ENCODE peak calls at places on chromosomes 16 and 17, in seven cellular contexts. C is Ammon's horn; Q is caudate nucleus; N is activated CD4-positive, alpha-beta T cell treated with anti-CD3 and anti-CD28 coated beads, Interleukin-2, amount 50 U/mL, for 4 hours; B is HEK293T; I is uterus; X is kidney. W is an unnamed sample.

GRCh38 chr17:2847601-2848255 is 51.5 kb downstream of the RAP1GAP2 start:
- DNase-seq in X (no peak), C (no peak), B (no peak), Q (no peak), I (no peak), N (no peak), W (no peak)

GRCh38 chr16:4375717-4376116 is 4.1 kb downstream of the VASN start:
- DNase-seq in C (no peak), N (no peak), X (no peak), Q (no peak), B (no peak), I (no peak), W (no peak)

GRCh38 chr16:70723740-70724145 is 37.9 kb upstream of the MTSS2 start:
- DNase-seq in I (no peak), X (no peak), Q (no peak), B (no peak), N (no peak), C (no peak), W (no peak)

GRCh38 chr16:60788631-60789030 is 1247.6 kb downstream of the CDH8 start:
- DNase-seq in N (no peak), B (no peak), C (no peak), Q (no peak), X (no peak), I (no peak), W (no peak)

GRCh38 chr16:69514366-69514765 is 51.4 kb upstream of the NFAT5 start:
- DNase-seq in X (no peak), I (no peak), N (no peak), C (peak; percentile 27), Q (no peak), B (no peak), W (no peak)

GRCh38 chr17:42438600-42439567 is 15.8 kb upstream of the CAVIN1 start:
- DNase-seq in N (peak; percentile 37), I (no peak), C (no peak), X (no peak), B (no peak), Q (no peak), W (no peak)

GRCh38 chr17:6523330-6523729 is 33.0 kb downstream of the PITPNM3 start:
- DNase-seq in X (peak; percentile 73), N (no peak), Q (no peak), C (no peak), B (no peak), I (no peak), W (no peak)

GRCh38 chr17:79979841-79980215 is 55.8 kb downstream of the TBC1D16 start:
- DNase-seq in Q (no peak), N (no peak), X (peak; percentile 54), C (no peak), B (no peak), I (peak; percentile 7), W (no peak)

GRCh38 chr17:29458066-29458465 is 67.9 kb downstream of the TAOK1 start:
- DNase-seq in X (no peak), N (no peak), Q (no peak), I (no peak), C (no peak), B (no peak), W (no peak)

GRCh38 chr16:84928679-84929420 is 82.5 kb downstream of the ZDHHC7 start:
- DNase-seq in X (peak; percentile 67), Q (no peak), B (no peak), N (no peak), C (no peak), I (peak; percentile 86), W (no peak)

GRCh38 chr17:82396601-82397435 is 21.3 kb upstream of the HEXD start:
- DNase-seq in B (no peak), Q (no peak), C (no peak), X (peak; percentile 49), I (no peak), N (no peak), W (no peak)

GRCh38 chr16:85151079-85151602 is 38.9 kb upstream of the CIBAR2 start:
- DNase-seq in Q (no peak), C (no peak), N (no peak), I (no peak), X (no peak), B (no peak), W (no peak)

GRCh38 chr17:68820476-68820824 is 134.7 kb downstream of the ABCA8 start:
- DNase-seq in X (no peak), I (no peak), Q (no peak), N (no peak), B (no peak), C (no peak), W (no peak)

GRCh38 chr17:75698659-75699058 is 22.6 kb upstream of the ITGB4 start:
- DNase-seq in Q (no peak), B (no peak), X (peak; percentile 35), C (no peak), I (no peak), N (no peak), W (no peak)

GRCh38 chr17:82985973-82986372 is 93.4 kb upstream of the METRNL start:
- DNase-seq in X (peak; percentile 88), I (no peak), N (peak; percentile 38), Q (no peak), B (no peak), C (no peak), W (no peak)

GRCh38 chr17:1511756-1512321 is 4.6 kb downstream of the INPP5K start:
- DNase-seq in N (no peak), Q (no peak), X (no peak), I (no peak), B (no peak), C (peak; percentile 43), W (no peak)

GRCh38 chr17:44847581-44847980 is at the start of gene HIGD1B:
- DNase-seq in C (no peak), B (no peak), Q (no peak), I (no peak), N (no peak), X (no peak), W (no peak)

GRCh38 chr16:75095204-75095621 is 21.4 kb downstream of the LDHD start:
- DNase-seq in X (no peak), Q (no peak), I (no peak), N (no peak), C (no peak), B (no peak), W (peak; percentile 24)

GRCh38 chr16:73546351-73546845 is 498.5 kb upstream of the ZFHX3 start:
- DNase-seq in I (no peak), N (no peak), X (no peak), C (no peak), Q (no peak), B (peak; percentile 51), W (no peak)

GRCh38 chr16:1740781-1741490 is 30.4 kb downstream of the NME3 start:
- DNase-seq in I (no peak), C (no peak), B (no peak), X (no peak), Q (no peak), N (no peak), W (no peak)

GRCh38 chr16:9159839-9160550 is 68.6 kb downstream of the HAPSTR1 start:
- DNase-seq in B (peak; percentile 69), Q (peak; percentile 65), X (no peak), N (peak; percentile 7), I (peak; percentile 16), C (peak; percentile 85), W (peak; percentile 32)

GRCh38 chr16:51971184-51971583 is 575.8 kb downstream of the TOX3 start:
- DNase-seq in I (no peak), Q (no peak), B (peak; percentile 45), C (no peak), N (no peak), X (no peak), W (no peak)

GRCh38 chr17:71632328-71632727 is 488.5 kb upstream of the SOX9 start:
- DNase-seq in N (no peak), Q (no peak), B (no peak), X (no peak), I (no peak), C (no peak), W (no peak)

GRCh38 chr17:45425125-45425983 is 7.3 kb downstream of the ARHGAP27 start:
- DNase-seq in B (peak; percentile 70), N (no peak), Q (no peak), C (no peak), X (peak; percentile 93), I (no peak), W (no peak)

GRCh38 chr16:46621902-46622676 is 910 bp upstream of the SHCBP1 start:
- DNase-seq in Q (no peak), C (no peak), X (no peak), B (no peak), N (no peak), I (no peak), W (no peak)

GRCh38 chr16:9135797-9136196 is 44.4 kb downstream of the HAPSTR1 start:
- DNase-seq in X (peak; percentile 19), C (no peak), B (no peak), I (no peak), N (no peak), Q (no peak), W (no peak)

GRCh38 chr16:46658925-46659324 is 30.1 kb downstream of the VPS35 start:
- DNase-seq in X (no peak), B (no peak), Q (no peak), C (peak; percentile 70), N (no peak), I (no peak), W (no peak)

GRCh38 chr16:87303962-87304521 is 13.2 kb downstream of the C16orf95 start:
- DNase-seq in Q (no peak), I (no peak), N (no peak), B (no peak), C (no peak), X (peak; percentile 66), W (no peak)

GRCh38 chr16:57926041-57926440 is 44.9 kb downstream of the CNGB1 start:
- DNase-seq in Q (no peak), C (no peak), I (no peak), X (peak; percentile 29), N (no peak), B (no peak), W (no peak)

GRCh38 chr17:44197980-44198720 is 1.5 kb downstream of the ATXN7L3 start:
- DNase-seq in I (no peak), C (peak; percentile 37), B (no peak), Q (peak; percentile 12), X (peak; percentile 77), N (peak; percentile 37), W (no peak)

GRCh38 chr17:27848941-27849340 is 44.2 kb downstream of the LYRM9 start:
- DNase-seq in B (no peak), C (no peak), N (no peak), Q (no peak), I (no peak), X (no peak), W (no peak)

GRCh38 chr16:57128787-57129389 is 36.5 kb downstream of the CPNE2 start:
- DNase-seq in X (peak; percentile 43), Q (no peak), I (no peak), N (peak; percentile 32), B (no peak), C (no peak), W (no peak)

GRCh38 chr16:4288148-4288921 is 15.5 kb upstream of the TFAP4 start:
- DNase-seq in N (peak; percentile 79), Q (peak; percentile 35), I (peak; percentile 77), X (peak; percentile 89), C (peak; percentile 81), B (peak; percentile 77), W (peak; percentile 38)

GRCh38 chr17:49692751-49693150 is 14.9 kb upstream of the SPOP start:
- DNase-seq in C (no peak), Q (no peak), N (no peak), X (no peak), I (no peak), B (no peak), W (no peak)

GRCh38 chr17:38728290-38728831 is 1.8 kb upstream of the CISD3 start:
- DNase-seq in I (no peak), X (no peak), C (no peak), B (no peak), N (peak; percentile 66), Q (no peak), W (no peak)

GRCh38 chr16:28935333-28935732 is 3.6 kb downstream of the CD19 start:
- DNase-seq in N (no peak), B (no peak), C (no peak), I (no peak), Q (no peak), X (no peak), W (no peak)

GRCh38 chr16:50434872-50435478 is 66.2 kb upstream of the BRD7 start:
- DNase-seq in I (no peak), B (no peak), X (no peak), Q (no peak), N (no peak), C (no peak), W (no peak)

GRCh38 chr16:53945996-53946395 is 242.0 kb downstream of the FTO start:
- DNase-seq in X (no peak), I (no peak), N (no peak), C (peak; percentile 21), Q (no peak), B (no peak), W (no peak)

W was measured in amygdala.